ENCODE peak calls at places on chromosomes 11 and 22, in seven cellular contexts. M, V, Y, N, K, Z and E are unnamed samples.
A peak's percentile ranks its signal among the peaks of the same experiment; 100 is the strongest.

GRCh38 chr22:45671783-45672563 is at the start of gene ATXN10:
- DNase-seq in V (peak; percentile 80), K (peak; percentile 55), M (peak; percentile 91), Z (peak; percentile 76), Y (peak; percentile 77), N (peak; percentile 75), E (peak; percentile 94)

GRCh38 chr22:19669570-19669969 is 44.7 kb upstream of the SEPTIN5 start:
- DNase-seq in M (no peak), Z (no peak), Y (no peak), V (no peak), K (no peak), N (peak; percentile 58), E (no peak)

GRCh38 chr22:44351685-44352377 is 39.1 kb upstream of the SHISAL1 start:
- DNase-seq in M (no peak), V (no peak), N (no peak), Y (peak; percentile 67), Z (peak; percentile 28), K (peak; percentile 77), E (peak; percentile 66)

GRCh38 chr22:37443977-37444376 is 16.7 kb upstream of the ELFN2 start:
- DNase-seq in M (no peak), V (no peak), K (peak; percentile 40), Y (no peak), N (no peak), Z (no peak), E (no peak)

GRCh38 chr22:38262051-38262795 is 10.6 kb downstream of the TMEM184B start:
- DNase-seq in N (peak; percentile 69), M (peak; percentile 82), V (peak; percentile 43), Z (no peak), K (peak; percentile 70), Y (peak; percentile 52), E (peak; percentile 69)

GRCh38 chr22:31829505-31829904 is 75.7 kb downstream of the DEPDC5 start:
- DNase-seq in V (no peak), Z (no peak), M (peak; percentile 69), N (no peak), K (peak; percentile 96), Y (peak; percentile 19), E (no peak)

GRCh38 chr11:72411623-72412532 is 22.5 kb downstream of the CLPB start:
- DNase-seq in Z (no peak), V (peak; percentile 44), N (no peak), K (no peak), Y (peak; percentile 68), M (peak; percentile 67), E (peak; percentile 40)

GRCh38 chr11:34277166-34277565 is 80.6 kb downstream of the ABTB2 start:
- DNase-seq in Y (no peak), K (no peak), Z (no peak), M (no peak), N (no peak), V (no peak), E (no peak)

GRCh38 chr11:83502041-83502440 is 215.9 kb upstream of the CCDC90B start:
- DNase-seq in Z (no peak), N (no peak), Y (no peak), K (peak; percentile 92), M (no peak), V (no peak), E (no peak)

GRCh38 chr11:119316017-119316728 is 757 bp downstream of the MCAM start:
- DNase-seq in N (peak; percentile 72), Y (peak; percentile 29), K (no peak), Z (peak; percentile 70), V (peak; percentile 87), M (peak; percentile 69), E (no peak)

GRCh38 chr11:133661867-133662266 is 129.6 kb upstream of the OPCML start:
- DNase-seq in Y (no peak), M (no peak), K (no peak), V (no peak), Z (no peak), N (no peak), E (no peak)

GRCh38 chr11:2725367-2726300 is 25.8 kb upstream of the KCNQ1OT1 start:
- DNase-seq in N (peak; percentile 72), M (no peak), V (no peak), Z (no peak), Y (no peak), K (no peak), E (no peak)

GRCh38 chr11:61493832-61494231 is 14.7 kb upstream of the LRRC10B start:
- DNase-seq in V (no peak), N (no peak), K (no peak), Y (no peak), Z (no peak), M (no peak), E (no peak)

GRCh38 chr22:42619261-42620063 is 4.8 kb upstream of the POLDIP3 start:
- DNase-seq in Z (no peak), N (no peak), Y (no peak), K (no peak), V (no peak), M (no peak), E (no peak)

GRCh38 chr11:117914398-117914761 is 14.8 kb downstream of the TMPRSS13 start:
- DNase-seq in V (no peak), N (no peak), Z (no peak), Y (no peak), K (no peak), M (no peak), E (no peak)

GRCh38 chr11:72069787-72070251 is 10.5 kb downstream of the NUMA1 start:
- DNase-seq in N (peak; percentile 74), Y (peak; percentile 68), Z (no peak), V (peak; percentile 64), M (no peak), K (peak; percentile 87), E (no peak)

GRCh38 chr22:21624120-21624879 is 5.5 kb downstream of the YDJC start:
- DNase-seq in V (peak; percentile 18), Y (peak; percentile 24), K (no peak), Z (no peak), M (peak; percentile 81), N (peak; percentile 41), E (peak; percentile 55)

GRCh38 chr11:111840143-111840542 is 31.2 kb downstream of the ALG9 start:
- DNase-seq in Z (no peak), N (no peak), M (no peak), Y (no peak), V (no peak), K (no peak), E (no peak)

GRCh38 chr11:117143390-117143789 is 697 bp upstream of the PAFAH1B2 start:
- DNase-seq in V (peak; percentile 17), Y (no peak), M (peak; percentile 74), K (peak; percentile 55), N (peak; percentile 30), Z (peak; percentile 45), E (peak; percentile 56)

GRCh38 chr11:14424096-14424495 is 65.1 kb upstream of the RRAS2 start:
- DNase-seq in K (peak; percentile 79), M (no peak), V (no peak), Z (no peak), Y (no peak), N (no peak), E (no peak)

GRCh38 chr11:72781313-72782080 is 12.3 kb downstream of the STARD10 start:
- DNase-seq in M (peak; percentile 89), Y (peak; percentile 41), K (no peak), V (peak; percentile 58), Z (peak; percentile 61), N (peak; percentile 51), E (peak; percentile 88)

GRCh38 chr11:117425679-117426296 is 98.1 kb downstream of the CEP164 start:
- DNase-seq in N (no peak), Y (no peak), Z (no peak), M (no peak), V (no peak), K (no peak), E (no peak)

GRCh38 chr11:87290304-87290922 is 252.7 kb downstream of the TMEM135 start:
- DNase-seq in N (no peak), Z (peak; percentile 63), V (no peak), Y (no peak), K (peak; percentile 58), M (peak; percentile 65), E (no peak)

GRCh38 chr11:44928144-44928543 is 22.5 kb downstream of the TP53I11 start:
- DNase-seq in V (no peak), K (no peak), Y (no peak), Z (no peak), N (no peak), M (no peak), E (no peak)